ENCODE peak calls at places on chromosomes 2 and 18, in four cellular contexts. U is stomach, Q is HCT116, V is transverse colon. H is an unnamed sample.

GRCh38 chr2:190763901-190764514 is 115.1 kb downstream of the NAB1 start:
- DNase-seq in U (no peak), Q (no peak), V (no peak), H (no peak)

GRCh38 chr2:96837575-96837974 is 6.2 kb downstream of the ANKRD23 start:
- DNase-seq in U (no peak), Q (no peak), V (no peak), H (no peak)

GRCh38 chr2:156511112-156511511 is 74.9 kb downstream of the GPD2 start:
- DNase-seq in U (no peak), Q (no peak), V (no peak), H (no peak)

GRCh38 chr2:170177950-170178781 is at the start of gene MYO3B:
- DNase-seq in U (no peak), Q (no peak), V (no peak), H (no peak)

GRCh38 chr2:122531803-122532344 is 776.4 kb downstream of the TSN start:
- DNase-seq in U (no peak), Q (no peak), V (no peak), H (peak; percentile 61)

GRCh38 chr2:134232868-134233732 is 20.8 kb upstream of the MGAT5 start:
- DNase-seq in U (no peak), Q (no peak), V (no peak), H (no peak)

GRCh38 chr18:59715445-59715844 is 18.2 kb upstream of the CCBE1 start:
- DNase-seq in U (no peak), Q (no peak), V (no peak), H (no peak)

GRCh38 chr2:176092270-176093144 is at the start of gene HOXD13:
- DNase-seq in U (peak; percentile 17), Q (no peak), V (no peak), H (no peak)

GRCh38 chr2:41803361-41803760 is 244.5 kb upstream of the PKDCC start:
- DNase-seq in U (no peak), Q (no peak), V (no peak), H (no peak)

GRCh38 chr2:204982303-204982702 is 437.0 kb downstream of the PARD3B start:
- DNase-seq in U (no peak), Q (no peak), V (no peak), H (no peak)

GRCh38 chr2:102103284-102103683 is 39.3 kb upstream of the IL1R1 start:
- DNase-seq in U (no peak), Q (no peak), V (no peak), H (no peak)

GRCh38 chr2:102100371-102101096 is 42.0 kb upstream of the IL1R1 start:
- DNase-seq in U (no peak), Q (no peak), V (no peak), H (no peak)

GRCh38 chr2:102101097-102101843 is 41.3 kb upstream of the IL1R1 start:
- DNase-seq in U (no peak), Q (no peak), V (no peak), H (no peak)

GRCh38 chr2:102103992-102104871 is 38.3 kb upstream of the IL1R1 start:
- DNase-seq in U (peak; percentile 74), Q (no peak), V (peak; percentile 70), H (peak; percentile 79)

DNA sequence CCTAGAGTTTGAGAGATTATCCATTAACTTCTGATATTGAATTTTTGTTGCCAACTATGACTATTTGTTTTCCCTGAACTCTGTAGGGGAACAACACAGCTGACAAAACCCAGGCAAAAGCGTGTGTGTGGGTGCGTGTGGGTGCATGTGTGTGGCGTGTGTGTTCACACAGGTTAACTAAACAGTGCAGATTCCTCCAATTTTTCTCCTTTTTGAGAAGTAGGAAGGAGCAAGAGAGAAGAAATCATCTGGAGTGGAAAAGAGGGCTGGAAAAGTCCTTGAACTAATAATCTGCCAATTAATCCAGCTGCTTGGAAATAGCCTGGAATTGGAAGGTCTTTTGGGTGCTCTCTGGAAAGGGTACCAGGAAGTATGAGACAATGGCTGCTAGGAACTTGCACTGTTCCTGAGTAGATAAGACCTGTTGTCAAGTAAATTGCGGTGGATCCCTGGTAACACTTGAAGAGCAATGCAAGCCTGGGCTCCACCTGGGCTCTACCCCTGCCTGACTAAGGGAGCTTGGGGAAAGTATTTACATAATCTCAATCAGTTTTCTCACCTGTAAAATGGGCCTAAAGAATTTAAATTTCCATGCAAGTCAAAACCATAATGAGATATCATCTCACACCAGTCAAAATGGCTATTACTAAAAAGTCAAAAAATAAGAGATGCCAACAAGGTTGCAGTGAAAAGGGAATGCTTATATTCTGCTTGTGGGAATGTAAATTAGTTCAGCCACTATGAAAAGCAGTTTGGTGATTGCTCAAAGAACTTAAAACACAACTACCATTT is 40.5 kb upstream of the IL1R1 start:
- DNase-seq in U (no peak), Q (no peak), V (no peak), H (no peak)
- TF ChIP-seq POLR2AphosphoS5 in U (no peak), Q (no peak), V (no peak), H (peak; percentile 22)

DNA sequence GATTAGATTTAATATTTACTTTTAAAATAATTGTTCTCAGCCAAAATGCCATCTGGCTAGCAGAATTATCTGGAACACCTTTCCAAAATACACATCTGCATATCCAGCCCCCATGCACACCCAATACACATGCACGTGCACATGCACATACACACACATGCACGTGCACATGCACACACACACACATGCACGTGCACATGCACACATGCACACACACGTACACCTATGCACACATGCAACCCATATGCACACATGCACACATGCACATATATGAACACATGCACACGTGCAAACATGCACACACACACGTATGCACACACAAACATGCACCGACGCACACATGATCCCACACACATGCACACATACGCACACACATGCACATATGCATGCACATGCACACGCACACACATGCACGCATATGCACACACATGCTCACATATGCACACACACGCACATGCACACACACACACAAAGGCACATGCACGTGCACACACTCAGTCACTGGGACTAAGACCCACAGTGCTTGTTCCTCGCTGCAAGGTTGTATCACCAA is 53.5 kb downstream of the COPS8 start:
- DNase-seq in U (no peak), Q (no peak), V (no peak), H (no peak)
- H3K4me3 ChIP-seq in U (no peak overlapping the region), Q (no peak overlapping the region), V (no peak overlapping the region), H (no peak overlapping the region)

GRCh38 chr2:95526360-95527341 is 42.1 kb upstream of the TRIM43B start:
- DNase-seq in U (peak; percentile 74), Q (peak; percentile 29), V (peak; percentile 74), H (peak; percentile 62)
- TF ChIP-seq CTCF in U (no peak), Q (peak; percentile 16), V (no peak), H (no peak)

GRCh38 chr2:46990231-46990588 is 74.6 kb upstream of the MCFD2 start:
- DNase-seq in U (no peak), Q (no peak), V (no peak), H (no peak)

GRCh38 chr2:46988230-46988629 is 72.6 kb upstream of the MCFD2 start:
- DNase-seq in U (no peak), Q (no peak), V (no peak), H (no peak)

GRCh38 chr2:46991985-46992384 is 76.4 kb upstream of the MCFD2 start:
- DNase-seq in U (no peak), Q (no peak), V (no peak), H (no peak)

GRCh38 chr2:46988733-46989481 is 73.3 kb upstream of the MCFD2 start:
- DNase-seq in U (peak; percentile 35), Q (no peak), V (no peak), H (no peak)

DNA sequence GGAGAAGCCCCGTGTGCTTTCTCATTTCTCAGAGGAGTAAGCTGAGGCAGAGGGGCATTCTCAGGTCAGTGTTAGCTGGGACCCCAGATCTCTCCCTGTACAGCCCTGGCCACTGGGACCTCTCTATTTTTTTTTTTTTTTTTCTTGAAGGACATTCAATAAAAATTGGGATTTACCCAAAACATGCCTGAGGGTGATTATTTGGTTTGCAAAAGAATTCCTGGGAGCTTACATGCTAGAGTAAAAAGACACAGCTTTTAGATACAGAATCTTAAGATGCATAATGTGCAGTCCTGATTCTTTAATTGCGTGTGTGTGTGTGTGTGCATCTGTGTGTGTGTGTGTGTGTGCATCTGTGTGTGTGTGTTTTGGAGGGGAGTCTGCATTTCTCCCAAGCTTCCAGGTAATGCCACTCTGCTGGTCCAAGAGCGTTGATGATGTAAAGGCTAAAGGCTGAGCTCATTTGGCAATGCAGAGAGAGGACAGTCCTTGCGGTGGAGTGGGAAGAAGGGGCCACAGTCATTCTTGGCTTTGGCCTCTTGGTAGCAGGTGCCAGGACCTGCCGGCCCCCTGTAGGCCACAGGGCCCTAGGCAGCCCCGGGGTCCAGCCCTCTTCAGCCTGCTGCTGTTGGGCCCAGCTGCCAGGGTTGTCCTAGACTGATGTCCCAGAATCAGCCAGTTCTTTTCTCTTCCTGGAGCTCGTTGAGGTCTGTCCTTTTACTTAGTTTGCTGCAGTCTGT is 74.1 kb upstream of the MCFD2 start:
- DNase-seq in U (no peak), Q (no peak), V (no peak), H (peak; percentile 60)
- TF ChIP-seq POLR2AphosphoS5 in U (no peak), Q (no peak), V (no peak), H (no peak)

DNA sequence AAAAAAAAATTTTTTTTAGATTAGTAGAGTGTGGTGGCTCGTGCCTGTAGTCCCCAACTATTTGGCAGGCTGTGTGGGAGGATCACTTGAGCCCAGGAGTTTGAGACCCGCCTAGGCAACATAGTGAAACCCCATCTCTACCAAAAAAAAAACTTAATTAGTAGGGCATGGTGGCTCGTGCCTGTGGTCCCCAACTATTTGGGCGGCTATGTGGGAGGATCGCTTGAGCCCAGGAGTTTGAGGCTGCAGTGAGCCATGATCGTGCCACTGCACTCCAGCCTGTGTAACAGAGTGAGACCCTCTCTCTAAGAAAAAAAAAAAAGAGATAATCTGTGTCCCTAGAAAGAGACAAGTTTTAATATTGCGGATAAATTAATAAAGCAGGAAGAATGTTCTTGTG is 8.8 kb downstream of the GPR55 start:
- DNase-seq in U (peak; percentile 15), Q (no peak), V (no peak), H (no peak)
- H3K4me3 ChIP-seq in U (no peak overlapping the region), Q (no peak overlapping the region), V (no peak overlapping the region), H (no peak overlapping the region)

GRCh38 chr2:73920577-73921545 is 5.8 kb upstream of the DGUOK start:
- DNase-seq in U (peak; percentile 49), Q (peak; percentile 32), V (peak; percentile 53), H (no peak)
- TF ChIP-seq CTCF in U (no peak), Q (peak; percentile 58), V (peak; percentile 21), H (peak; percentile 37)

DNA sequence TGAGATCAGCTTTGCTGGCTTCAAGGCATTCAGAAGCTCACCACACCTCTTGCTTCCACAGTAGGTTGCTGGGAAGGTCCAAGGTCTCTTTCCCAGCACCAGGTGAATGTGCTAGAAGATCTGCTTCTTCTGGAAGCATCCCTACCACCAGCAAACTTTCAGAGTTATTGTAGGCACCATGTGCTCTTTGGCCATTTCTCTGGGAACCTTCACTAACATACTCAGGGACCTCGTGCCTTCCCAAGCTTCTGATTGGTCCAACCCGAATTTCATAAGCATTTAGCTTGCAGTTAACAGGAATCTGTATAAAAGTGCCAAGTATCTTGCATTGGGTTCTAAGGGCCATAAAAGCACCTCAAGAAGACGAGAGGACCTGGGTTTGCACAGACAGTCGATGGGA is 86.5 kb upstream of the ARL4C start:
- DNase-seq in U (no peak), Q (no peak), V (no peak), H (no peak)
- TF ChIP-seq POLR2AphosphoS5 in U (no peak), Q (no peak), V (no peak), H (no peak)

GRCh38 chr2:68188831-68189230 is 31.1 kb downstream of the PNO1 start:
- DNase-seq in U (no peak), Q (no peak), V (no peak), H (no peak)
- H3K4me3 ChIP-seq in U (no peak overlapping the region), Q (no peak overlapping the region), V (no peak overlapping the region), H (no peak overlapping the region)

H was measured in upper lobe of left lung.